ENCODE peak calls at places on chromosomes 5 and 9, in nine cellular contexts. I is NCI-H1105 treated with DMSO at 0.1 percent for 48 hours; J is activated CD4-positive, alpha-beta T cell treated with anti-CD3 and anti-CD28 coated beads for 48 hours; N is activated CD4-positive, CD25-positive, alpha-beta regulatory T cell; B is effector memory CD8-positive, alpha-beta T cell; O is GM19239; K is psoas muscle; F is HFFc6; S is NCI-H2081. L is an unnamed sample.

GRCh38 chr5:43569236-43569635 is 12.4 kb upstream of the PAIP1 start:
- DNase-seq in O (no peak), I (no peak), K (no peak), B (no peak), S (no peak), F (no peak), J (no peak), N (no peak), L (no peak)

GRCh38 chr5:95035891-95036675 is 248.8 kb downstream of the MCTP1 start:
- DNase-seq in O (no peak), J (no peak), I (no peak), S (no peak), N (no peak), K (no peak), B (no peak), F (no peak), L (no peak)

GRCh38 chr5:95901676-95902646 is 59.7 kb downstream of the ELL2 start:
- DNase-seq in S (no peak), I (no peak), O (no peak), J (peak; percentile 24), F (peak; percentile 82), N (no peak), K (no peak), B (no peak), L (no peak)

GRCh38 chr5:119275873-119276214 is 80.0 kb upstream of the TNFAIP8 start:
- DNase-seq in S (no peak), K (no peak), N (no peak), O (no peak), F (no peak), I (no peak), J (peak; percentile 65), B (no peak), L (no peak)

GRCh38 chr5:39661026-39661779 is 236.4 kb upstream of the DAB2 start:
- DNase-seq in J (no peak), O (no peak), S (no peak), I (no peak), F (no peak), K (no peak), N (no peak), B (no peak), L (no peak)

GRCh38 chr9:115691097-115691496 is 462.5 kb upstream of the PAPPA start:
- DNase-seq in O (no peak), J (no peak), N (no peak), S (no peak), I (no peak), F (peak; percentile 98), B (no peak), K (no peak), L (no peak)

GRCh38 chr9:35659340-35659739 is 1.2 kb downstream of the CCDC107 start:
- DNase-seq in N (no peak), O (no peak), J (no peak), B (no peak), I (peak; percentile 11), K (no peak), S (no peak), F (peak; percentile 76), L (no peak)

GRCh38 chr5:180521591-180521990 is 27.4 kb downstream of the CNOT6 start:
- DNase-seq in F (no peak), J (no peak), K (no peak), S (peak; percentile 22), O (no peak), N (no peak), B (no peak), I (no peak), L (no peak)

GRCh38 chr5:143449772-143450171 is 46.3 kb upstream of the NR3C1 start:
- DNase-seq in O (no peak), F (no peak), B (no peak), S (no peak), J (no peak), I (no peak), K (no peak), N (no peak), L (no peak)

L was measured in activated naive CD4-positive, alpha-beta T cell.